ENCODE peak calls at places on chromosomes 7 and 10, in five cellular contexts. L is HEK293T, K is iris pigment epithelial cell, G is A172, E is left cardiac atrium. J is an unnamed sample.

GRCh38 chr10:78203915-78204818 is 170.5 kb downstream of the RPS24 start:
- DNase-seq in L (no peak), K (no peak), G (no peak), E (peak), J (peak)

GRCh38 chr10:59907918-59908807 is 1.8 kb upstream of the CCDC6 start:
- DNase-seq in L (peak), K (peak), G (peak), E (peak), J (peak)

GRCh38 chr7:47089068-47089417 is 492.9 kb downstream of the TNS3 start:
- DNase-seq in L (no peak), K (no peak), G (no peak), E (no peak), J (no peak)

GRCh38 chr7:120874722-120875121 is 16.8 kb upstream of the TSPAN12 start:
- DNase-seq in L (no peak), K (no peak), G (no peak), E (no peak), J (no peak)

GRCh38 chr7:135291809-135292253 is 58.2 kb downstream of the STRA8 start:
- DNase-seq in L (no peak), K (peak), G (peak), E (no peak), J (no peak)

GRCh38 chr7:25881317-25881716 is 270.7 kb upstream of the NFE2L3 start:
- DNase-seq in L (no peak), K (no peak), G (no peak), E (no peak), J (no peak)

GRCh38 chr10:24278519-24278889 is 69.6 kb downstream of the KIAA1217 start:
- DNase-seq in L (no peak), K (peak), G (no peak), E (no peak), J (no peak)

GRCh38 chr7:77570330-77571011 is 33.4 kb downstream of the PTPN12 start:
- DNase-seq in L (no peak), K (peak), G (peak), E (no peak), J (no peak)

GRCh38 chr7:21454182-21454581 is 26.3 kb downstream of the SP4 start:
- DNase-seq in L (no peak), K (no peak), G (no peak), E (no peak), J (no peak)

GRCh38 chr7:130210181-130210935 is 2.7 kb downstream of the SSMEM1 start:
- DNase-seq in L (peak), K (peak), G (peak), E (no peak), J (no peak)

GRCh38 chr7:44378744-44379143 is 53.4 kb upstream of the CAMK2B start:
- DNase-seq in L (no peak), K (peak), G (peak), E (no peak), J (no peak)

GRCh38 chr10:10745281-10745680 is 272.4 kb upstream of the CELF2 start:
- DNase-seq in L (no peak), K (no peak), G (no peak), E (no peak), J (no peak)

GRCh38 chr10:87053121-87053520 is 33.0 kb downstream of the FAM25A start:
- DNase-seq in L (no peak), K (no peak), G (no peak), E (peak), J (no peak)

GRCh38 chr10:103443475-103444185 is 8.5 kb downstream of the CALHM2 start:
- DNase-seq in L (no peak), K (no peak), G (no peak), E (no peak), J (no peak)

GRCh38 chr10:102673961-102674511 is 29.8 kb downstream of the TRIM8 start:
- DNase-seq in L (no peak), K (peak), G (peak), E (peak), J (peak)

GRCh38 chr10:132939957-132940790 is 2.2 kb downstream of the CFAP46 start:
- DNase-seq in L (peak), K (peak), G (peak), E (peak), J (no peak)

GRCh38 chr10:49418328-49418727 is 22.4 kb upstream of the DRGX start:
- DNase-seq in L (no peak), K (no peak), G (no peak), E (no peak), J (no peak)

GRCh38 chr10:67306588-67307205 is 380.9 kb downstream of the LRRTM3 start:
- DNase-seq in L (peak), K (peak), G (peak), E (no peak), J (no peak)

J was measured in thyroid gland.